ENCODE peak calls at places on chromosomes 12 and 14, in five cellular contexts. J, F, W, I and K are unnamed samples.

GRCh38 chr12:64806593-64806992 is 17.9 kb upstream of the TBC1D30 start:
- DNase-seq in W (no peak), I (peak; percentile 41), F (no peak), J (no peak), K (no peak)

GRCh38 chr14:24110060-24110459 is 4.5 kb upstream of the DCAF11 start:
- DNase-seq in W (no peak), I (no peak), J (no peak), F (no peak), K (no peak)

GRCh38 chr12:66152732-66153131 is 17.1 kb downstream of the TMBIM4 start:
- DNase-seq in W (no peak), F (no peak), I (no peak), J (no peak), K (no peak)

GRCh38 chr12:50453872-50454271 is 50.9 kb upstream of the DIP2B start:
- DNase-seq in F (no peak), J (no peak), W (no peak), I (no peak), K (no peak)

GRCh38 chr12:104573-105081 is 38.1 kb downstream of the IQSEC3 start:
- DNase-seq in I (no peak), W (no peak), J (no peak), F (no peak), K (no peak)

GRCh38 chr12:52151859-52152783 is 39.7 kb downstream of the KRT80 start:
- DNase-seq in I (peak; percentile 55), J (peak; percentile 86), F (no peak), W (peak; percentile 58), K (peak; percentile 74)

GRCh38 chr12:49783917-49784676 is 42.7 kb downstream of the TMBIM6 start:
- DNase-seq in W (no peak), J (peak; percentile 48), F (no peak), I (peak; percentile 53), K (no peak)

GRCh38 chr14:100589071-100589759 is 2.0 kb upstream of the BEGAIN start:
- DNase-seq in J (peak; percentile 31), W (no peak), F (no peak), I (no peak), K (no peak)

GRCh38 chr12:119679081-119679480 is 11.1 kb downstream of the PRKAB1 start:
- DNase-seq in W (no peak), F (no peak), J (no peak), I (peak; percentile 48), K (no peak)

GRCh38 chr12:50483488-50483887 is 21.3 kb upstream of the DIP2B start:
- DNase-seq in J (no peak), F (no peak), W (no peak), I (no peak), K (no peak)

GRCh38 chr12:113016796-113017195 is 38.5 kb downstream of the OAS2 start:
- DNase-seq in J (no peak), F (no peak), I (no peak), W (no peak), K (no peak)

GRCh38 chr12:102342281-102343006 is 137.9 kb downstream of the IGF1 start:
- DNase-seq in I (no peak), W (no peak), J (no peak), F (no peak), K (no peak)

GRCh38 chr12:106285993-106286392 is 16.5 kb upstream of the TCP11L2 start:
- DNase-seq in F (no peak), W (no peak), I (no peak), J (no peak), K (no peak)

GRCh38 chr12:57429473-57430116 is 1.2 kb downstream of the R3HDM2 start:
- DNase-seq in I (no peak), W (no peak), J (no peak), F (no peak), K (no peak)

GRCh38 chr14:94945615-94946014 is 175.7 kb upstream of the GSC start:
- DNase-seq in I (no peak), J (no peak), F (no peak), W (no peak), K (no peak)

GRCh38 chr14:47044841-47045240 is 393.3 kb upstream of the RPL10L start:
- DNase-seq in J (no peak), I (peak; percentile 3), W (no peak), F (no peak), K (no peak)

GRCh38 chr14:36507847-36508417 is 12.1 kb downstream of the NKX2-1 start:
- DNase-seq in F (no peak), I (no peak), W (no peak), J (no peak), K (no peak)

GRCh38 chr12:1496162-1496925 is 98.0 kb downstream of the FBXL14 start:
- DNase-seq in F (no peak), J (no peak), I (peak; percentile 42), W (no peak), K (no peak)

GRCh38 chr14:91947196-91948184 is at the start of gene FBLN5:
- DNase-seq in I (peak; percentile 80), W (peak; percentile 79), F (no peak), J (peak; percentile 86), K (no peak)

GRCh38 chr12:8680533-8680932 is 17.3 kb upstream of the RIMKLB start:
- DNase-seq in J (no peak), W (no peak), I (no peak), F (no peak), K (no peak)

GRCh38 chr12:95230313-95230712 is 12.7 kb downstream of the VEZT start:
- DNase-seq in I (no peak), J (no peak), F (no peak), W (no peak), K (no peak)

GRCh38 chr14:76720382-76720813 is 40.9 kb upstream of the VASH1 start:
- DNase-seq in F (no peak), I (peak; percentile 18), W (peak; percentile 41), J (peak; percentile 92), K (no peak)

GRCh38 chr12:57618966-57619433 is 7.8 kb downstream of the ARHGEF25 start:
- DNase-seq in J (no peak), W (no peak), I (no peak), F (no peak), K (no peak)

GRCh38 chr12:28088566-28089277 is 101.5 kb upstream of the CCDC91 start:
- DNase-seq in J (no peak), W (no peak), I (peak; percentile 10), F (no peak), K (no peak)

GRCh38 chr12:26994109-26994508 is 20.1 kb downstream of the TM7SF3 start:
- DNase-seq in J (no peak), I (no peak), F (no peak), W (no peak), K (no peak)

GRCh38 chr12:40980346-40981005 is 207.6 kb upstream of the PDZRN4 start:
- DNase-seq in I (peak; percentile 53), W (no peak), F (no peak), J (no peak), K (no peak)

GRCh38 chr12:33825986-33826602 is 196.2 kb upstream of the ALG10 start:
- DNase-seq in W (no peak), J (no peak), F (no peak), I (peak; percentile 14), K (no peak)

GRCh38 chr12:109713187-109713984 is at the start of gene FAM222A:
- DNase-seq in J (peak; percentile 99), I (peak; percentile 98), W (peak; percentile 99), F (peak; percentile 76), K (peak; percentile 96)
- TF ChIP-seq CTCF in J (peak; percentile 20), I (no peak), W (peak; percentile 42), F (no peak), K (no peak)

DNA sequence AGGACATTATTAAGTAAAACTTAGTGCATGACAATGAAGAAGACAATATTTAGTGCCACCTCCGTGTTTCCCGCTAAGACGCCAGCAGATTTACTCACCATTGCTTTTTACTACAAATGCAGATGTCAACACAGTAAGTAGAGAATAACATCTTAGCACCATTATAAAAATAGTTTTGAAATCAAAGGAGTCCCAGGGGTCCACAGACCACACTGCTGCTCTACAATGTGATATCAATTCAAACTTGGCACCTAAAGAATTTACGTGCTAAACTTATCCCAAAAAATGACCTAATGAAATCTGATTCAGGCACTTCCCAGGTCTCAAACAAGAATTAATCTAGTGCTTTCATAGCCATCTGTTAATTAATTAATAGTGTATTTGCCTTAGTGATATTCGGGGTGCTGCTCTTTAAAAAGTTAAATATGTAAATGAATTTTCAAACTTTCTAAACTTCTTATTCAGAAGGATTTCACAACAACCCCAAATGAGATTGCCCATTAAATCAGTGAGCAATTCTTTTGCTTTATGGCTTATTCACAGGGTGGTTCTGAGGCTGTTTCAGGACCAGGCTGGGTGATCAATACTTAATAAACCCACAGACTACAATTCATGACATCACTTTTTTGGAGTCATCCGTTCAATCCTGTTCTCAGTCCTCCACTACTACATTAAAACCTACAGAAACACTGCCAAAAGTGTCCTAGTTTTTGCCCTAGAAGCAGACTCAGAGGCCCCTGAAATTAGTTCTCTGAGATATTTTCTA is 161.3 kb upstream of the LMNTD1 start:
- DNase-seq in J (no peak), W (no peak), F (no peak), I (no peak), K (no peak)
- TF ChIP-seq CTCF in J (no peak), W (no peak), F (no peak), I (no peak), K (no peak)

GRCh38 chr12:116695464-116695725 is 42.5 kb downstream of the SPRING1 start:
- DNase-seq in W (no peak), J (no peak), F (no peak), I (no peak), K (no peak)

GRCh38 chr12:116692605-116693004 is 45.3 kb downstream of the SPRING1 start:
- DNase-seq in J (no peak), W (no peak), I (no peak), F (no peak), K (no peak)

GRCh38 chr12:116694653-116695463 is 43.0 kb downstream of the SPRING1 start:
- DNase-seq in J (no peak), I (no peak), W (no peak), F (no peak), K (no peak)

GRCh38 chr12:116691636-116692035 is 46.2 kb downstream of the SPRING1 start:
- DNase-seq in I (no peak), J (no peak), W (no peak), F (no peak), K (no peak)

GRCh38 chr12:116693259-116694227 is 44.3 kb downstream of the SPRING1 start:
- DNase-seq in I (no peak), J (no peak), W (no peak), F (no peak), K (no peak)
- TF ChIP-seq CTCF in I (peak; percentile 4), J (no peak), W (no peak), F (no peak), K (no peak)

DNA sequence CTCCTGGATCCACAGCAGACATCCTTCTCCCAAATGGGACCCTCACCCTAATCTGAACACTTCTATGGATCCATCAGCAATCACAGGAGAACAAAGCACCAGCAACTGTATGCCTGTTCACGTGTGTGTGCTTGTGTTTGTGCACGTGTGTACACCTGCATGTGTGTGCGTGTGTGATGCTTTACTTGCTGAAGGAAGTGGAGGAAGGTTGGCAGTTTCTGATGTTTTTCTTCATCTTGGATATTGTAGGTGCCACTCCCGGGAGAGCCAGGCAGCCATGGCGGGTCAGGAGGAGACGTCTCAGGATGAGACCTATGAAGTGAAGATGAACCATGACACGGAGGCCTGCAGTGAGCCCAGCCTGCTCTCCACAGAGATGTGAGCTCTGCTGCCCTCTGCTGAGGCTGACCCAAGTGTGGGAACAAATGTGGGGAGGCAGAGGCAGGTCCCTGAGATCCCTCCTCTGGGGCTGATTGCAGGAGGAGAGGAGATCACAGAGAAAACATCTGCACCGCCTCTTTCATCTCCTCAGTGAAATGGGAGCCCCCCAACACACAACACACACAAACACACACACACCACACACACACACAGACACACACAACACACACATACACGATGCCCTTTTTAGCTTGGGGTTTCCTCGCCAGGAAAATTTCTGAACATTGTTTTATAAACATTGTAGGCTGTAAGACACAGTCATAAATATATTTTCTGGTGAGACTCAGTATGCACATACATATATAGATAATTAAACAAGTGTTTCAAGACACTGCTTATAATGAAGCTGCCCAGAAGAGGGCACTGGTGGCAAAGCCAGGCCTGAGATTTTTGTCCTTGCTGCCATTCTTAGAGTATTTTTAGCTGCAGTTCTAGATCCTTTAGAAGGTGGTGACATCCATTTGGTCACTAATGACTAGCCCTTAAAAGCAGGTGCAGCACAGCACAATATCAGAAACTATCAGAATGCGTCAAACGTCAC is 112.2 kb upstream of the FKBP4 start:
- DNase-seq in W (peak; percentile 29), J (no peak), F (no peak), I (peak; percentile 41), K (no peak)
- TF ChIP-seq CTCF in W (no peak), J (peak; percentile 47), F (no peak), I (peak; percentile 48), K (peak; percentile 51)